ENCODE peak calls at places on chromosomes 13 and 19, in six cellular contexts. H is stomach, S is left lung, E is tibial nerve, L is fibroblast of lung, R is hepatocyte. T is an unnamed sample. For H3K9me3, the result is how much of the 10 kb centered on the place peaks cover.

GRCh38 chr19:590396-590745 is 690 bp downstream of the HCN2 start:
- DNase-seq in H (no peak), S (no peak), E (no peak), L (peak), R (peak), T (no peak)

GRCh38 chr13:26412263-26412662 is 145.2 kb upstream of the WASF3 start:
- DNase-seq in H (no peak), S (no peak), E (no peak), L (no peak), R (no peak), T (no peak)

GRCh38 chr13:20363604-20364003 is 131.5 kb upstream of the GJB6 start:
- DNase-seq in H (no peak), S (no peak), E (no peak), L (peak), R (no peak), T (no peak)

GRCh38 chr13:41520016-41520698 is 62.8 kb downstream of the RGCC start:
- DNase-seq in H (no peak), S (peak), E (no peak), L (no peak), R (no peak), T (no peak)

GRCh38 chr13:57629821-57630235 is 1.7 kb upstream of the PCDH17 start:
- DNase-seq in H (peak), S (peak), E (peak), L (peak), R (peak), T (peak)

GRCh38 chr13:59746291-59746962 is 417.3 kb downstream of the DIAPH3 start:
- DNase-seq in H (no peak), S (no peak), E (no peak), L (peak), R (no peak), T (no peak)

GRCh38 chr19:39174142-39174541 is 22.6 kb upstream of the NCCRP1 start:
- DNase-seq in H (no peak), S (no peak), E (no peak), L (no peak), R (no peak), T (no peak)

GRCh38 chr19:13260883-13261653 is 110.9 kb downstream of the IER2 start:
- DNase-seq in H (peak), S (no peak), E (peak), L (peak), R (peak), T (no peak)

GRCh38 chr13:102197193-102197592 is 204.7 kb downstream of the FGF14 start:
- DNase-seq in H (no peak), S (no peak), E (no peak), L (peak), R (no peak), T (no peak)

GRCh38 chr13:37945651-37946575 is 76.3 kb upstream of the TRPC4 start:
- DNase-seq in H (no peak), S (no peak), E (no peak), L (no peak), R (no peak), T (no peak)

GRCh38 chr13:37942929-37943328 is 73.4 kb upstream of the TRPC4 start:
- DNase-seq in H (no peak), S (no peak), E (no peak), L (no peak), R (no peak), T (no peak)

GRCh38 chr13:37947419-37948140 is 78.0 kb upstream of the TRPC4 start:
- DNase-seq in H (no peak), S (no peak), E (no peak), L (no peak), R (no peak), T (no peak)

DNA sequence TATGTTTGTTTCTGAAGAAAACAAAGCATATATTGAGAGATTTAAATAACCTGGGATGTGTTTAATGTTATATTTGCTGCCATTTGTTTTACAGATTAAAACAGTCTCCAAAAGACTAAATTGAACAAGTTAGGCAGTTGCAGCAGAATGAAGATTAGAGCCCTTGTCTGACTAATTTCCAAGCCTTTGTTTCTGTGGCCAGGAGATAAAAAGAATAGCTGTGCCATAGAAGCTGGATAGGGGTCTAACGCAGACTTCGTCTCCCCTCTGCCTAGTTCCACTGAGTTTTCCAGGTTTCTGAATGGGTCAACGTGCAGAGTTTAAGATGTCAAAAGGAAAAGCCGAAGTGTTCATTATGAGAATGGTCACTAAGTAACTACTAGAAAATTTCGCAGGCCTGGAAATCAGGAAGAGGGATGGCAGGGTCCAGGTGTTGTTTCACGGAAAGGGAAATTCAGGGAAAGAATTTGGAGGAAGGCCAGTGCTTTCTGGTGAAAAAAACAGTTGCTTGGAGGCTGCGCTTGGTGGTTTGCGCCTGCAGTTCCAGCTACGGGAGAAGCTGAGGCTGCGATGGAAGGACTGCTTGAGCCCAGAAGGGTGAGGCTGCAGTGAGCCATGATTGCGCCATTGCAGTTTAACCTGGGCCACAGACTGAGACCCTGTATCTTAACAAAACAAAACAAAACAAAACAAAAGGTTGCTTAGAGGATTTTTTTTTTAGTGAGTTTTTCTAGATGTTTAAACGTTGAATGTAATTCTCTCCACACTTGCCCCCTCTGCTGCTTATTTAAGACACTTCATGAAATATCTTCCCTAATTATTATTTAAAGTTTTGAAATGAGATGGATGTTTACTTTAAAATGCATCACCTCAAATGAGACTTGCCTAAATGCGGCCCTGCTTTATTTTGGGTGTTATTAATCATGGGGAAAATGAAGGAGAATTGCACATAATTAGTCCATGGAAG is 75.2 kb upstream of the TRPC4 start:
- DNase-seq in H (no peak), S (no peak), E (no peak), L (no peak), R (no peak), T (no peak)
- H3K9me3 ChIP-seq in H (under half), S (under half), E (under half), L (under half), R (under half), T (under half)

GRCh38 chr19:48966541-48967345 is 1.6 kb downstream of the FTL start:
- DNase-seq in H (no peak), S (no peak), E (no peak), L (no peak), R (no peak), T (no peak)
- H3K4me3 ChIP-seq in H (peak), S (peak), E (peak), L (peak), R (peak), T (peak)

GRCh38 chr19:16889883-16890460 is 1.2 kb downstream of the F2RL3 start:
- DNase-seq in H (no peak), S (no peak), E (no peak), L (no peak), R (no peak), T (no peak)
- H3K27ac ChIP-seq in H (peak), S (peak), E (no peak), L (no peak), R (no peak), T (no peak)

DNA sequence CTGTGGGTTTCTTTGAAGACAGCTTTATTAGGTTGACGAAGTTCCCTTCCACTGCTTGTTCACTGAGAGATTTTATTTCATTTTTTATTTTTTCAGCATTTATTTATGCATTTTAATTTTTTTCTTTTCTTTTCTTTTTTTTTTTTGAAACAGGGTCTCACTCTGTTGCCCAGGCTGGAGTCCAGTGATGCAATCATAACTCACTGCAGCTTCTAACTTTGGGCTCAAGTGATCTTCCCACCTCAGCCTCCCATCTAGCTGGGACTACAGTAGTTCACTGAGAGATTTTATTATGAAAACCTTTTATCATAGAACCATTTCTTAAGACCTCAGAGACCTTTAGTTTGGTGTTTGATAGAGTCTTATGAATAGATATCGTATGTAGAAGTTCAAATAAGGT is 10.3 kb upstream of the ZNF177 start:
- DNase-seq in H (no peak), S (no peak), E (no peak), L (no peak), R (no peak), T (no peak)
- H3K9me3 ChIP-seq in H (half or more), S (half or more), E (half or more), L (under half), R (under half), T (under half)

GRCh38 chr19:43841990-43842389 is 14.9 kb downstream of the ZNF283 start:
- DNase-seq in H (no peak), S (no peak), E (no peak), L (no peak), R (no peak), T (no peak)
- H3K4me3 ChIP-seq in H (no peak), S (no peak), E (no peak), L (no peak), R (no peak), T (no peak)

DNA sequence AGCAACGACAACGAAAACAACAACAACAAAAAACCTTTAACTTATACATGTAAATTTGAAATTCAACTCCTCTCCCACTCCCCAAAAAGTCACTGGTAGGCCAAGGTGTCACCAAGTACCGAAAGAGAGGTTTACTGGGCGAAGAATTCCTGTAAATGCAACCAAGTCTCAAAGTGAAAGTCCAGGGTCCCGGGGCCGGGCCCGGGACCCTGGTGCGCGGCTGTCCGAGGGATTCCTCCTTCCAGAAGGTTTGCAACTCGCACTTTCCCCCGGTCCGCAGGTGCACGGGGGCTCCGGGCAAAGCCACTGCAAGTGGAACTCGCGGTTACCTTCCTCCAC is 1.1 kb downstream of the STK24 start:
- DNase-seq in H (no peak), S (no peak), E (no peak), L (no peak), R (no peak), T (no peak)
- H3K27ac ChIP-seq in H (peak), S (peak), E (peak), L (peak), R (peak), T (peak)

GRCh38 chr19:31330237-31330636 is 19.0 kb downstream of the TSHZ3 start:
- DNase-seq in H (peak), S (no peak), E (no peak), L (no peak), R (no peak), T (no peak)
- H3K9me3 ChIP-seq in H (under half), S (under half), E (under half), L (under half), R (under half), T (under half)

GRCh38 chr19:28465317-28466086 is 747.4 kb downstream of the UQCRFS1 start:
- DNase-seq in H (no peak), S (no peak), E (no peak), L (peak), R (no peak), T (no peak)

GRCh38 chr19:28463493-28464053 is 749.4 kb downstream of the UQCRFS1 start:
- DNase-seq in H (no peak), S (no peak), E (no peak), L (no peak), R (no peak), T (no peak)

GRCh38 chr19:28469544-28469943 is 743.4 kb downstream of the UQCRFS1 start:
- DNase-seq in H (no peak), S (no peak), E (no peak), L (no peak), R (no peak), T (no peak)

GRCh38 chr19:28468701-28469459 is 744.1 kb downstream of the UQCRFS1 start:
- DNase-seq in H (no peak), S (peak), E (no peak), L (peak), R (peak), T (no peak)

DNA sequence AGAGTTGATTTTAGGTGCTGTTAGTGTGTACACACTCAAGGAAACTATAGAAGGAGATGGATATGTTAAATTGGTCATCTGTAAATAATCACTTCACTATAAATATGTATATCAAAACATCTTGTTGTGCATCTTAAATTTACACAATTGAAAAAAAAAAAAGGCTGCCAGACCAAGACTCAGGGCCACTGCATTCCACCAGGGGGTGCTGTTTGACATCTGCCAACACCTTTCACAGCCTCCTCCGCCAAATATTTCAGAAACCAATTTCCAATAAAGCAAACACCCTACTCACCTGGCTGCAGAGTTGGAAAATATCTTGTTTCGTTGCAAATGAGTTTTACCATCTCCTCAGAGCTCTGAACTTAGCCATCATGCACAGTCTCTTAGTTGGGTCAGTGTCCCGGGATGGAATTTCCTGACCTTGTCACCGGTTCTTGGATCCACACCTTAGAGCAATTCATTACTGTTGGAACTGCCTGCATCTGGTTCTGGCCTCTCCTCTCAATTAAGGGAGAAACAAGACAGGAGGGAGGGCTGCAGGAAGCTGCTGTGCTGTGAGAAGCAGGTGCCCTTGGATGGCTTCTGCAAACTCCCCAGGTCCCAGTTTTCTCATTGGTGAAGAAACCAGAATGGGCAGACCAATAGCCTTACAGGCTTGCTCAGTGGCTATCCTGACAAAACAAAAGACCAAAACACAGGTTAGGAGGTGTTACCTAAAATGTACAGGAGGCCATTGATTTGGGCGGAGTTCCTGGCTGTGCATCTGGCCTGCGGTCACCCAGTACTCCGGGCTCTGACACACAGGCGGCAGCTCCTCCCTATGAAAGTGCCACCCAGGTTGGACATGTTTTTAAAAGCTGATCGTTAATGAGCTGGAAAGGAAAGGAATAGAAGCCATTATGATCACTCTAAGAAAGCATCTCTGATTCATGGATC is 746.6 kb downstream of the UQCRFS1 start:
- DNase-seq in H (peak), S (peak), E (peak), L (peak), R (peak), T (peak)
- H3K4me3 ChIP-seq in H (no peak), S (no peak), E (no peak), L (no peak), R (no peak), T (no peak)